ENCODE peak calls at places on chromosomes 6 and 20, in ten cellular contexts. One of them, this sample, is unnamed.

GRCh38 chr20:5160882-5161281 is 34.1 kb downstream of the CDS2 start:
- DNase-seq in neuronal stem cell: no peak
- DNase-seq in effector memory CD4-positive, alpha-beta T cell: no peak
- DNase-seq in CD4-positive, alpha-beta T cell: no peak
- DNase-seq in HepG2: no peak
- DNase-seq in right cardiac atrium: no peak
- DNase-seq in left ventricle myocardium inferior: no peak
- DNase-seq in GM06990: no peak
- DNase-seq in SK-N-SH: no peak
- DNase-seq in kidney epithelial cell: no peak
- DNase-seq in this sample: no peak

GRCh38 chr6:35386989-35387388 is 44.6 kb downstream of the PPARD start:
- DNase-seq in neuronal stem cell: no peak
- DNase-seq in effector memory CD4-positive, alpha-beta T cell: no peak
- DNase-seq in CD4-positive, alpha-beta T cell: no peak
- DNase-seq in HepG2: no peak
- DNase-seq in right cardiac atrium: no peak
- DNase-seq in left ventricle myocardium inferior: no peak
- DNase-seq in GM06990: no peak
- DNase-seq in SK-N-SH: no peak
- DNase-seq in kidney epithelial cell: no peak
- DNase-seq in this sample: no peak

GRCh38 chr6:118284736-118285360 is 263.2 kb upstream of the PLN start:
- DNase-seq in neuronal stem cell: no peak
- DNase-seq in effector memory CD4-positive, alpha-beta T cell: no peak
- DNase-seq in CD4-positive, alpha-beta T cell: no peak
- DNase-seq in HepG2: no peak
- DNase-seq in right cardiac atrium: no peak
- DNase-seq in left ventricle myocardium inferior: no peak
- DNase-seq in GM06990: no peak
- DNase-seq in SK-N-SH: no peak
- DNase-seq in kidney epithelial cell: no peak
- DNase-seq in this sample: no peak

GRCh38 chr6:47862731-47863130 is 80.9 kb downstream of the OPN5 start:
- DNase-seq in neuronal stem cell: no peak
- DNase-seq in effector memory CD4-positive, alpha-beta T cell: no peak
- DNase-seq in CD4-positive, alpha-beta T cell: no peak
- DNase-seq in HepG2: no peak
- DNase-seq in right cardiac atrium: no peak
- DNase-seq in left ventricle myocardium inferior: no peak
- DNase-seq in GM06990: no peak
- DNase-seq in SK-N-SH: no peak
- DNase-seq in kidney epithelial cell: no peak
- DNase-seq in this sample: no peak

GRCh38 chr6:149387787-149388512 is 12.1 kb upstream of the SUMO4 start:
- DNase-seq in neuronal stem cell: no peak
- DNase-seq in effector memory CD4-positive, alpha-beta T cell: no peak
- DNase-seq in CD4-positive, alpha-beta T cell: no peak
- DNase-seq in HepG2: no peak
- DNase-seq in right cardiac atrium: no peak
- DNase-seq in left ventricle myocardium inferior: no peak
- DNase-seq in GM06990: no peak
- DNase-seq in SK-N-SH: no peak
- DNase-seq in kidney epithelial cell: no peak
- DNase-seq in this sample: no peak

GRCh38 chr20:8402798-8403197 is 270.7 kb downstream of the PLCB1 start:
- DNase-seq in neuronal stem cell: no peak
- DNase-seq in effector memory CD4-positive, alpha-beta T cell: no peak
- DNase-seq in CD4-positive, alpha-beta T cell: no peak
- DNase-seq in HepG2: no peak
- DNase-seq in right cardiac atrium: no peak
- DNase-seq in left ventricle myocardium inferior: no peak
- DNase-seq in GM06990: no peak
- DNase-seq in SK-N-SH: no peak
- DNase-seq in kidney epithelial cell: no peak
- DNase-seq in this sample: no peak

GRCh38 chr20:55439057-55439456 is 566.3 kb downstream of the CBLN4 start:
- DNase-seq in neuronal stem cell: no peak
- DNase-seq in effector memory CD4-positive, alpha-beta T cell: no peak
- DNase-seq in CD4-positive, alpha-beta T cell: no peak
- DNase-seq in HepG2: no peak
- DNase-seq in right cardiac atrium: no peak
- DNase-seq in left ventricle myocardium inferior: no peak
- DNase-seq in GM06990: no peak
- DNase-seq in SK-N-SH: no peak
- DNase-seq in kidney epithelial cell: no peak
- DNase-seq in this sample: no peak

GRCh38 chr6:113805167-113805835 is 51.8 kb upstream of the MARCKS start:
- DNase-seq in neuronal stem cell: no peak
- DNase-seq in effector memory CD4-positive, alpha-beta T cell: no peak
- DNase-seq in CD4-positive, alpha-beta T cell: no peak
- DNase-seq in HepG2: no peak
- DNase-seq in right cardiac atrium: no peak
- DNase-seq in left ventricle myocardium inferior: no peak
- DNase-seq in GM06990: peak; percentile 69
- DNase-seq in SK-N-SH: no peak
- DNase-seq in kidney epithelial cell: no peak
- DNase-seq in this sample: no peak

GRCh38 chr6:34941421-34941820 is 52.4 kb downstream of the ANKS1A start:
- DNase-seq in neuronal stem cell: no peak
- DNase-seq in effector memory CD4-positive, alpha-beta T cell: no peak
- DNase-seq in CD4-positive, alpha-beta T cell: no peak
- DNase-seq in HepG2: no peak
- DNase-seq in right cardiac atrium: no peak
- DNase-seq in left ventricle myocardium inferior: no peak
- DNase-seq in GM06990: no peak
- DNase-seq in SK-N-SH: no peak
- DNase-seq in kidney epithelial cell: no peak
- DNase-seq in this sample: no peak

GRCh38 chr6:17015144-17015543 is 86.7 kb upstream of the STMND1 start:
- DNase-seq in neuronal stem cell: no peak
- DNase-seq in effector memory CD4-positive, alpha-beta T cell: no peak
- DNase-seq in CD4-positive, alpha-beta T cell: no peak
- DNase-seq in HepG2: no peak
- DNase-seq in right cardiac atrium: no peak
- DNase-seq in left ventricle myocardium inferior: no peak
- DNase-seq in GM06990: peak; percentile 53
- DNase-seq in SK-N-SH: no peak
- DNase-seq in kidney epithelial cell: peak; percentile 50
- DNase-seq in this sample: no peak

GRCh38 chr6:166775180-166775922 is 148.3 kb upstream of the RPS6KA2 start:
- DNase-seq in neuronal stem cell: peak; percentile 82
- DNase-seq in effector memory CD4-positive, alpha-beta T cell: peak; percentile 29
- DNase-seq in CD4-positive, alpha-beta T cell: peak; percentile 58
- DNase-seq in HepG2: peak; percentile 75
- DNase-seq in right cardiac atrium: peak; percentile 68
- DNase-seq in left ventricle myocardium inferior: no peak
- DNase-seq in GM06990: no peak
- DNase-seq in SK-N-SH: peak; percentile 75
- DNase-seq in kidney epithelial cell: peak; percentile 28
- DNase-seq in this sample: peak; percentile 44

GRCh38 chr6:91804981-91805380 is 1218.1 kb upstream of the MAP3K7 start:
- DNase-seq in neuronal stem cell: no peak
- DNase-seq in effector memory CD4-positive, alpha-beta T cell: no peak
- DNase-seq in CD4-positive, alpha-beta T cell: no peak
- DNase-seq in HepG2: no peak
- DNase-seq in right cardiac atrium: no peak
- DNase-seq in left ventricle myocardium inferior: no peak
- DNase-seq in GM06990: no peak
- DNase-seq in SK-N-SH: no peak
- DNase-seq in kidney epithelial cell: no peak
- DNase-seq in this sample: no peak

GRCh38 chr20:21102252-21102609 is 3.9 kb downstream of the LINC00237 start:
- DNase-seq in neuronal stem cell: no peak
- DNase-seq in effector memory CD4-positive, alpha-beta T cell: no peak
- DNase-seq in CD4-positive, alpha-beta T cell: no peak
- DNase-seq in HepG2: no peak
- DNase-seq in right cardiac atrium: no peak
- DNase-seq in left ventricle myocardium inferior: no peak
- DNase-seq in GM06990: no peak
- DNase-seq in SK-N-SH: peak; percentile 57
- DNase-seq in kidney epithelial cell: no peak
- DNase-seq in this sample: no peak

GRCh38 chr6:67538032-67538431 is 1097.0 kb upstream of the ADGRB3 start:
- DNase-seq in neuronal stem cell: no peak
- DNase-seq in effector memory CD4-positive, alpha-beta T cell: no peak
- DNase-seq in CD4-positive, alpha-beta T cell: no peak
- DNase-seq in HepG2: no peak
- DNase-seq in right cardiac atrium: no peak
- DNase-seq in left ventricle myocardium inferior: no peak
- DNase-seq in GM06990: no peak
- DNase-seq in SK-N-SH: no peak
- DNase-seq in kidney epithelial cell: no peak
- DNase-seq in this sample: no peak

DNA sequence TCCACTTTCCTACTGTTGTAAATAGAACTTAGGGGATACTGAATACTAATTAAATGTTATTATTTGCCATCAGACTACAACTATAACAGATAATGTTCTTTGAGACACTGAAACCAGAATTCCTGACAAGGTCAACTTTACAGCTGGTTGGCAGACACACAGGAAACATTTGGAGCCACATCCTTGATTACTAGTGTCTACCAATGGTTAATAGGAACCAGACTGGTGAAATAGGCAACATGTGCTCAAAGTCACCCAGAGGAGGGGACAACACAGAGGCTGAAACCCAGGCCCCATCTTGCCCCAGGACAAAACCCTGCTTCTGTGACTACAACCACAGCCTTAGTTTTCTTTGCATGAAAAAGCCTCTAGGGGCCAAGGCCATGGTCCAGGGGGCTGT is 47.8 kb upstream of the NT5E start:
- DNase-seq in neuronal stem cell: no peak
- DNase-seq in effector memory CD4-positive, alpha-beta T cell: no peak
- DNase-seq in CD4-positive, alpha-beta T cell: no peak
- DNase-seq in HepG2: no peak
- DNase-seq in right cardiac atrium: no peak
- DNase-seq in left ventricle myocardium inferior: no peak
- DNase-seq in GM06990: no peak
- DNase-seq in SK-N-SH: peak; percentile 4
- DNase-seq in kidney epithelial cell: no peak
- DNase-seq in this sample: no peak
- H3K27me3 ChIP-seq in neuronal stem cell: no peaks in the 10 kb centered on the region
- H3K27me3 ChIP-seq in effector memory CD4-positive, alpha-beta T cell: no peaks in the 10 kb centered on the region
- H3K27me3 ChIP-seq in CD4-positive, alpha-beta T cell: no peaks in the 10 kb centered on the region
- H3K27me3 ChIP-seq in HepG2: no peaks in the 10 kb centered on the region
- H3K27me3 ChIP-seq in right cardiac atrium: no peaks in the 10 kb centered on the region
- H3K27me3 ChIP-seq in left ventricle myocardium inferior: no peaks in the 10 kb centered on the region
- H3K27me3 ChIP-seq in GM06990: no peaks in the 10 kb centered on the region
- H3K27me3 ChIP-seq in SK-N-SH: no peaks in the 10 kb centered on the region
- H3K27me3 ChIP-seq in kidney epithelial cell: no peaks in the 10 kb centered on the region
- H3K27me3 ChIP-seq in this sample: no peaks in the 10 kb centered on the region

GRCh38 chr20:49457444-49457843 is 25.0 kb downstream of the KCNB1 start:
- DNase-seq in neuronal stem cell: no peak
- DNase-seq in effector memory CD4-positive, alpha-beta T cell: no peak
- DNase-seq in CD4-positive, alpha-beta T cell: no peak
- DNase-seq in HepG2: no peak
- DNase-seq in right cardiac atrium: no peak
- DNase-seq in left ventricle myocardium inferior: no peak
- DNase-seq in GM06990: no peak
- DNase-seq in SK-N-SH: no peak
- DNase-seq in kidney epithelial cell: no peak
- DNase-seq in this sample: no peak
- H3K27me3 ChIP-seq in neuronal stem cell: peaks cover 4% of the 10 kb centered on the region
- H3K27me3 ChIP-seq in effector memory CD4-positive, alpha-beta T cell: no peaks in the 10 kb centered on the region
- H3K27me3 ChIP-seq in CD4-positive, alpha-beta T cell: no peaks in the 10 kb centered on the region
- H3K27me3 ChIP-seq in HepG2: peaks cover 8% of the 10 kb centered on the region
- H3K27me3 ChIP-seq in right cardiac atrium: no peaks in the 10 kb centered on the region
- H3K27me3 ChIP-seq in left ventricle myocardium inferior: peaks cover 22% of the 10 kb centered on the region
- H3K27me3 ChIP-seq in GM06990: no peaks in the 10 kb centered on the region
- H3K27me3 ChIP-seq in SK-N-SH: no peaks in the 10 kb centered on the region
- H3K27me3 ChIP-seq in kidney epithelial cell: peaks cover 2% of the 10 kb centered on the region
- H3K27me3 ChIP-seq in this sample: no peaks in the 10 kb centered on the region

GRCh38 chr20:49405696-49406095 is 76.8 kb downstream of the KCNB1 start:
- DNase-seq in neuronal stem cell: no peak
- DNase-seq in effector memory CD4-positive, alpha-beta T cell: no peak
- DNase-seq in CD4-positive, alpha-beta T cell: no peak
- DNase-seq in HepG2: no peak
- DNase-seq in right cardiac atrium: no peak
- DNase-seq in left ventricle myocardium inferior: no peak
- DNase-seq in GM06990: no peak
- DNase-seq in SK-N-SH: no peak
- DNase-seq in kidney epithelial cell: no peak
- DNase-seq in this sample: no peak
- H3K27me3 ChIP-seq in neuronal stem cell: no peaks in the 10 kb centered on the region
- H3K27me3 ChIP-seq in effector memory CD4-positive, alpha-beta T cell: no peaks in the 10 kb centered on the region
- H3K27me3 ChIP-seq in CD4-positive, alpha-beta T cell: no peaks in the 10 kb centered on the region
- H3K27me3 ChIP-seq in HepG2: peaks cover 12% of the 10 kb centered on the region
- H3K27me3 ChIP-seq in right cardiac atrium: no peaks in the 10 kb centered on the region
- H3K27me3 ChIP-seq in left ventricle myocardium inferior: peaks cover 9% of the 10 kb centered on the region
- H3K27me3 ChIP-seq in GM06990: peaks cover 2% of the 10 kb centered on the region
- H3K27me3 ChIP-seq in SK-N-SH: no peaks in the 10 kb centered on the region
- H3K27me3 ChIP-seq in kidney epithelial cell: peaks cover 5% of the 10 kb centered on the region
- H3K27me3 ChIP-seq in this sample: no peaks in the 10 kb centered on the region

GRCh38 chr20:64167676-64168075 is 3.4 kb downstream of the MYT1 start:
- DNase-seq in neuronal stem cell: no peak
- DNase-seq in effector memory CD4-positive, alpha-beta T cell: no peak
- DNase-seq in CD4-positive, alpha-beta T cell: no peak
- DNase-seq in HepG2: no peak
- DNase-seq in right cardiac atrium: peak; percentile 25
- DNase-seq in left ventricle myocardium inferior: no peak
- DNase-seq in GM06990: no peak
- DNase-seq in SK-N-SH: no peak
- DNase-seq in kidney epithelial cell: no peak
- DNase-seq in this sample: no peak
- H3K27me3 ChIP-seq in neuronal stem cell: peaks cover 61% of the 10 kb centered on the region
- H3K27me3 ChIP-seq in effector memory CD4-positive, alpha-beta T cell: peaks cover 8% of the 10 kb centered on the region
- H3K27me3 ChIP-seq in CD4-positive, alpha-beta T cell: peaks cover 44% of the 10 kb centered on the region
- H3K27me3 ChIP-seq in HepG2: peaks cover 9% of the 10 kb centered on the region
- H3K27me3 ChIP-seq in right cardiac atrium: no peaks in the 10 kb centered on the region
- H3K27me3 ChIP-seq in left ventricle myocardium inferior: peaks cover 96% of the 10 kb centered on the region
- H3K27me3 ChIP-seq in GM06990: no peaks in the 10 kb centered on the region
- H3K27me3 ChIP-seq in SK-N-SH: peaks cover 38% of the 10 kb centered on the region
- H3K27me3 ChIP-seq in kidney epithelial cell: peaks cover 32% of the 10 kb centered on the region
- H3K27me3 ChIP-seq in this sample: peaks cover 5% of the 10 kb centered on the region